ENCODE peak calls at places on chromosomes 3 and 15, in ten cellular contexts. S, R, I, W, E, U, O, K, Q and Y are unnamed samples.

GRCh38 chr3:156725706-156726105 is 51.3 kb downstream of the TIPARP start:
- DNase-seq in S (no peak), R (no peak), I (peak), W (no peak), E (no peak), U (no peak), O (no peak), K (no peak), Q (no peak), Y (no peak)

GRCh38 chr3:17828388-17828787 is 86.0 kb upstream of the TBC1D5 start:
- DNase-seq in S (no peak), R (no peak), I (no peak), W (no peak), E (no peak), U (no peak), O (no peak), K (no peak), Q (no peak), Y (no peak)

GRCh38 chr15:61091229-61091628 is 137.9 kb downstream of the RORA start:
- DNase-seq in S (no peak), R (no peak), I (no peak), W (no peak), E (no peak), U (no peak), O (no peak), K (no peak), Q (no peak), Y (no peak)

GRCh38 chr3:23915537-23916108 is 1.2 kb downstream of the NKIRAS1 start:
- DNase-seq in S (no peak), R (no peak), I (no peak), W (no peak), E (no peak), U (no peak), O (peak), K (no peak), Q (no peak), Y (no peak)

GRCh38 chr3:140170612-140171011 is 235.6 kb downstream of the CLSTN2 start:
- DNase-seq in S (no peak), R (no peak), I (no peak), W (no peak), E (no peak), U (no peak), O (no peak), K (no peak), Q (no peak), Y (no peak)

GRCh38 chr3:146390967-146391366 is 78.4 kb downstream of the PLSCR2 start:
- DNase-seq in S (no peak), R (no peak), I (no peak), W (no peak), E (peak), U (peak), O (peak), K (peak), Q (no peak), Y (no peak)

GRCh38 chr3:15959434-15959811 is 161.6 kb upstream of the ANKRD28 start:
- DNase-seq in S (no peak), R (no peak), I (no peak), W (no peak), E (no peak), U (no peak), O (no peak), K (no peak), Q (no peak), Y (no peak)

GRCh38 chr15:100863406-100864198 is 16.0 kb upstream of the ALDH1A3 start:
- DNase-seq in S (peak), R (no peak), I (no peak), W (no peak), E (peak), U (peak), O (no peak), K (peak), Q (no peak), Y (peak)

GRCh38 chr15:40330368-40330836 is 6.9 kb downstream of the INAFM2 start:
- DNase-seq in S (peak), R (no peak), I (no peak), W (peak), E (no peak), U (peak), O (peak), K (peak), Q (no peak), Y (no peak)

GRCh38 chr3:168416446-168416845 is 320.7 kb upstream of the GOLIM4 start:
- DNase-seq in S (no peak), R (peak), I (no peak), W (no peak), E (no peak), U (no peak), O (no peak), K (no peak), Q (no peak), Y (no peak)

GRCh38 chr15:90002428-90002844 is 1.3 kb downstream of the ZNF710 start:
- DNase-seq in S (peak), R (peak), I (peak), W (peak), E (no peak), U (peak), O (peak), K (peak), Q (peak), Y (no peak)

GRCh38 chr15:29348308-29348914 is 78.8 kb upstream of the NSMCE3 start:
- DNase-seq in S (peak), R (no peak), I (no peak), W (no peak), E (peak), U (peak), O (peak), K (no peak), Q (no peak), Y (no peak)
- H3K27ac ChIP-seq in S (no peak), R (no peak), I (no peak), W (no peak), E (no peak), U (no peak), O (no peak), K (no peak), Q (no peak), Y (no peak)

DNA sequence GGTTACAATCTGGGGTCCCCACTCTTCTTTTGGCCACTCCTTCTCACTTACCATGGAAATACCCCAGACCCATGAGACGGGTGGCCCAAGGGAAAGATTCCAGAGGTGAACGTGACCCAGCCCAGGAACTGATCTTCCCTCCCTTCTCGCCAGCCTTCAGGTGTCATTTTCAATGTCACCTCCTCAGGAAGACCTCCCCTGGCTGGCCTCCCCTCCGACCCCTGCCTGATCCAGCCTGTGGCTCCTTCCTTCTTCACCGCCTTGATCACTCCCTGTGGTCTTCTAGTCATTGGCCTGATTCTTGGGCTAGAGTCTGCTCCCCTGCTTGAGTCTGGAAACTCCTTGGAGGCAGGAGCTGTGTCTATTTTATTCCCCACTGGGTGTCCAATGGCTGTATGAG is 146.1 kb downstream of the SMAD6 start:
- DNase-seq in S (no peak), R (no peak), I (no peak), W (no peak), E (no peak), U (no peak), O (no peak), K (no peak), Q (no peak), Y (no peak)
- H3K27ac ChIP-seq in S (no peak), R (no peak), I (no peak), W (peak), E (no peak), U (no peak), O (no peak), K (peak), Q (no peak), Y (no peak)

GRCh38 chr3:9731206-9732079 is at the start of gene BRPF1:
- DNase-seq in S (peak), R (peak), I (peak), W (peak), E (peak), U (peak), O (peak), K (peak), Q (peak), Y (peak)
- H3K27ac ChIP-seq in S (peak), R (peak), I (peak), W (peak), E (peak), U (peak), O (peak), K (peak), Q (peak), Y (peak)

GRCh38 chr3:194423317-194423716 is 24.3 kb upstream of the GP5 start:
- DNase-seq in S (no peak), R (no peak), I (no peak), W (no peak), E (no peak), U (no peak), O (no peak), K (peak), Q (no peak), Y (no peak)
- H3K27ac ChIP-seq in S (no peak), R (no peak), I (no peak), W (no peak), E (no peak), U (no peak), O (no peak), K (no peak), Q (no peak), Y (no peak)

DNA sequence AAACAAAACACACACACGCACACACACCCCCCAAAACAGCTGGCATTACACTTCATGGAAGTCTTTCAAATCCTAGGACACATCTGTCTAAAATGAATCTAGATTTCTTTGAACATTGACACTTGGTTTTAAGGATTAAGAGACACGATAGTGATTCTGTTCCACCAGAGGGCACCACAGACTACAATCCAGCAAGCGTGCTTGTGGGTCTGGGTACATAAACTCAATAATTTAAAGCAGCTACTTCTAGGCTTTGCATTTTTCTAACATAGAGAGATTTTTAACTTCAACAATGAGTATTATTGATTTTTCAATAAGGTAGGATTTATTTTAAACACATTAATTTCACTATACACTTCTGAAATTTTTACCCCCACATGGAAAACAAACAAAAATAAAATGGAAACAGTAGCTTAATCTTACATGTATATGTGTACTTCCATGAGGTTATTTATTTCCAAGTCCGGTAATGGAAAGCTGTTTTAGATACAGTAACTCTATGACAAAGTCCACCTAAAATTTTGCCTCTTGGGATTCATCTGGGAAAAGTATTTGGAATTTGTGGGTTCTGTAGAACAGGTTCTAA is 564.0 kb upstream of the TGFBR2 start:
- DNase-seq in S (peak), R (peak), I (peak), W (no peak), E (peak), U (peak), O (peak), K (peak), Q (peak), Y (peak)
- H3K27ac ChIP-seq in S (no peak), R (no peak), I (no peak), W (no peak), E (no peak), U (no peak), O (no peak), K (no peak), Q (no peak), Y (no peak)

GRCh38 chr3:25604107-25604805 is 60.5 kb downstream of the TOP2B start:
- DNase-seq in S (no peak), R (peak), I (peak), W (no peak), E (peak), U (no peak), O (no peak), K (no peak), Q (no peak), Y (no peak)

GRCh38 chr3:25603703-25604102 is 61.0 kb downstream of the TOP2B start:
- DNase-seq in S (no peak), R (no peak), I (no peak), W (no peak), E (no peak), U (no peak), O (no peak), K (peak), Q (no peak), Y (no peak)
- H3K27ac ChIP-seq in S (no peak), R (no peak), I (no peak), W (peak), E (no peak), U (peak), O (no peak), K (peak), Q (no peak), Y (no peak)

GRCh38 chr15:92848852-92849598 is 51.1 kb upstream of the CHD2 start:
- DNase-seq in S (no peak), R (no peak), I (no peak), W (no peak), E (peak), U (no peak), O (no peak), K (no peak), Q (peak), Y (no peak)
- H3K27ac ChIP-seq in S (no peak), R (no peak), I (no peak), W (no peak), E (peak), U (peak), O (no peak), K (no peak), Q (peak), Y (no peak)

GRCh38 chr3:29893024-29893554 is 612.2 kb downstream of the RBMS3 start:
- DNase-seq in S (no peak), R (no peak), I (no peak), W (no peak), E (no peak), U (no peak), O (no peak), K (no peak), Q (no peak), Y (no peak)
- H3K27ac ChIP-seq in S (no peak), R (no peak), I (no peak), W (no peak), E (no peak), U (no peak), O (no peak), K (no peak), Q (no peak), Y (no peak)

DNA sequence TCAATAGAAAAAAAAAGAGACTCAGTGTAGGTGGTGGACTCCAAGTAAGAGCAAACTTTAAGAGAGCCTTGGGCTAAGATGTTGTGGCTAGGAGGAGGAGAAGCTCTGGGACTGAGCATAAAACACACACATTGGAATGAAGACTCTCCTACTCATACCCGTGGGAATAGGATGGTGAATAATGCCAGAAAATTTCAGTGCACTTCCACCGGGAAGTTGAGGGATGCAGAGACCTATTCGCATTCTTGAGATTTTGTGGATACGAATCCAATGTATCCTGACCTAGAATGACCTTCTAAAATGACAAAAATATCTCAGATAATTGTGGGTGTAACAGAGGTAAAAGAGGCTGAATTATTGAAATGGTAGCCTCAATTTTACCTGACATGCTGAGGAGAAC is 388.7 kb upstream of the SGO1 start:
- DNase-seq in S (no peak), R (no peak), I (no peak), W (no peak), E (peak), U (no peak), O (no peak), K (peak), Q (no peak), Y (no peak)
- H3K27ac ChIP-seq in S (no peak), R (no peak), I (no peak), W (no peak), E (no peak), U (peak), O (no peak), K (no peak), Q (no peak), Y (no peak)